ENCODE peak calls at places on chromosomes 6 and 20, in six cellular contexts. One of them, this sample, is unnamed. For H3K9me3, H3K4me1 and H3K27me3, the result is how much of the 10 kb centered on the place peaks cover.

GRCh38 chr6:22596011-22596410 is 26.6 kb downstream of the HDGFL1 start:
- DNase-seq in pancreas: no peak
- DNase-seq in tibial nerve: no peak
- DNase-seq in cardiac muscle cell: no peak
- DNase-seq in ovary: no peak
- DNase-seq in PC-3: peak
- DNase-seq in this sample: no peak

GRCh38 chr6:90175627-90176538 is 120.8 kb downstream of the BACH2 start:
- DNase-seq in pancreas: no peak
- DNase-seq in PC-3: no peak
- DNase-seq in ovary: no peak
- DNase-seq in tibial nerve: no peak
- DNase-seq in cardiac muscle cell: no peak
- DNase-seq in this sample: no peak

GRCh38 chr20:60899320-60899719 is 352.7 kb upstream of the CDH4 start:
- DNase-seq in cardiac muscle cell: no peak
- DNase-seq in ovary: no peak
- DNase-seq in PC-3: no peak
- DNase-seq in pancreas: no peak
- DNase-seq in tibial nerve: no peak
- DNase-seq in this sample: no peak

GRCh38 chr6:141164042-141164748 is 968.5 kb upstream of the GJE1 start:
- DNase-seq in PC-3: peak
- DNase-seq in tibial nerve: no peak
- DNase-seq in cardiac muscle cell: peak
- DNase-seq in pancreas: no peak
- DNase-seq in ovary: no peak
- DNase-seq in this sample: peak

GRCh38 chr6:104973404-104973803 is 16.5 kb downstream of the LIN28B start:
- DNase-seq in pancreas: no peak
- DNase-seq in cardiac muscle cell: no peak
- DNase-seq in tibial nerve: no peak
- DNase-seq in PC-3: no peak
- DNase-seq in ovary: no peak
- DNase-seq in this sample: no peak

GRCh38 chr6:52483671-52484003 is 63.5 kb downstream of the EFHC1 start:
- DNase-seq in PC-3: no peak
- DNase-seq in pancreas: no peak
- DNase-seq in tibial nerve: no peak
- DNase-seq in ovary: no peak
- DNase-seq in cardiac muscle cell: no peak
- DNase-seq in this sample: no peak

GRCh38 chr6:141463237-141463977 is 669.3 kb upstream of the GJE1 start:
- DNase-seq in ovary: no peak
- DNase-seq in pancreas: no peak
- DNase-seq in tibial nerve: no peak
- DNase-seq in PC-3: peak
- DNase-seq in cardiac muscle cell: peak
- DNase-seq in this sample: no peak

GRCh38 chr6:72911463-72912153 is 289.7 kb downstream of the KCNQ5 start:
- DNase-seq in PC-3: peak
- DNase-seq in tibial nerve: no peak
- DNase-seq in ovary: no peak
- DNase-seq in pancreas: no peak
- DNase-seq in cardiac muscle cell: peak
- DNase-seq in this sample: no peak

GRCh38 chr6:24231578-24231977 is 105.6 kb downstream of the NRSN1 start:
- DNase-seq in cardiac muscle cell: no peak
- DNase-seq in pancreas: no peak
- DNase-seq in tibial nerve: no peak
- DNase-seq in ovary: no peak
- DNase-seq in PC-3: no peak
- DNase-seq in this sample: no peak

GRCh38 chr6:5006182-5006581 is 2.3 kb upstream of the RPP40 start:
- DNase-seq in PC-3: no peak
- DNase-seq in cardiac muscle cell: peak
- DNase-seq in pancreas: no peak
- DNase-seq in ovary: no peak
- DNase-seq in tibial nerve: no peak
- DNase-seq in this sample: no peak

GRCh38 chr20:11261533-11262000 is 587.8 kb upstream of the JAG1 start:
- DNase-seq in pancreas: no peak
- DNase-seq in ovary: no peak
- DNase-seq in cardiac muscle cell: peak
- DNase-seq in tibial nerve: no peak
- DNase-seq in PC-3: peak
- DNase-seq in this sample: no peak

GRCh38 chr6:44047801-44048200 is 79.5 kb downstream of the MRPL14 start:
- DNase-seq in tibial nerve: no peak
- DNase-seq in PC-3: no peak
- DNase-seq in ovary: no peak
- DNase-seq in cardiac muscle cell: no peak
- DNase-seq in pancreas: no peak
- DNase-seq in this sample: no peak

GRCh38 chr6:91083226-91083625 is 496.4 kb upstream of the MAP3K7 start:
- DNase-seq in cardiac muscle cell: peak
- DNase-seq in PC-3: no peak
- DNase-seq in tibial nerve: no peak
- DNase-seq in pancreas: no peak
- DNase-seq in ovary: no peak
- DNase-seq in this sample: no peak

GRCh38 chr6:168060521-168060931 is 18.5 kb downstream of the FRMD1 start:
- DNase-seq in PC-3: peak
- DNase-seq in pancreas: peak
- DNase-seq in ovary: peak
- DNase-seq in tibial nerve: no peak
- DNase-seq in cardiac muscle cell: peak
- DNase-seq in this sample: peak

GRCh38 chr6:131383421-131384411 is 189.3 kb upstream of the ARG1 start:
- DNase-seq in ovary: no peak
- DNase-seq in pancreas: no peak
- DNase-seq in cardiac muscle cell: no peak
- DNase-seq in tibial nerve: peak
- DNase-seq in PC-3: no peak
- DNase-seq in this sample: peak

GRCh38 chr6:149169761-149170359 is 147.7 kb upstream of the TAB2 start:
- DNase-seq in pancreas: no peak
- DNase-seq in ovary: peak
- DNase-seq in cardiac muscle cell: no peak
- DNase-seq in PC-3: peak
- DNase-seq in tibial nerve: no peak
- DNase-seq in this sample: no peak

GRCh38 chr6:54282186-54282585 is 26.1 kb upstream of the TINAG start:
- DNase-seq in cardiac muscle cell: peak
- DNase-seq in tibial nerve: no peak
- DNase-seq in pancreas: no peak
- DNase-seq in ovary: no peak
- DNase-seq in PC-3: peak
- DNase-seq in this sample: no peak

GRCh38 chr6:37516920-37517405 is 17.3 kb upstream of the CCDC167 start:
- DNase-seq in cardiac muscle cell: no peak
- DNase-seq in pancreas: no peak
- DNase-seq in tibial nerve: no peak
- DNase-seq in PC-3: no peak
- DNase-seq in ovary: no peak
- DNase-seq in this sample: no peak

GRCh38 chr6:147177286-147177685 is 26.9 kb upstream of the STXBP5 start:
- DNase-seq in pancreas: no peak
- DNase-seq in cardiac muscle cell: no peak
- DNase-seq in tibial nerve: no peak
- DNase-seq in ovary: no peak
- DNase-seq in PC-3: no peak
- DNase-seq in this sample: no peak

GRCh38 chr6:136823128-136823660 is 802 bp downstream of the PEX7 start:
- DNase-seq in PC-3: no peak
- DNase-seq in pancreas: no peak
- DNase-seq in cardiac muscle cell: no peak
- DNase-seq in tibial nerve: no peak
- DNase-seq in ovary: peak
- DNase-seq in this sample: no peak

GRCh38 chr20:41299899-41300298 is 17.6 kb downstream of the ZHX3 start:
- DNase-seq in pancreas: no peak
- DNase-seq in PC-3: no peak
- DNase-seq in tibial nerve: no peak
- DNase-seq in ovary: no peak
- DNase-seq in cardiac muscle cell: no peak
- DNase-seq in this sample: no peak

GRCh38 chr6:89999154-89999553 is 104.9 kb downstream of the GJA10 start:
- DNase-seq in pancreas: peak
- DNase-seq in ovary: peak
- DNase-seq in PC-3: no peak
- DNase-seq in tibial nerve: no peak
- DNase-seq in cardiac muscle cell: peak
- DNase-seq in this sample: peak

GRCh38 chr20:1935696-1936366 is 40.6 kb downstream of the SIRPA start:
- DNase-seq in tibial nerve: no peak
- DNase-seq in cardiac muscle cell: peak
- DNase-seq in PC-3: no peak
- DNase-seq in ovary: peak
- DNase-seq in pancreas: peak
- DNase-seq in this sample: peak

GRCh38 chr6:4666886-4667513 is 109.2 kb upstream of the CDYL start:
- DNase-seq in pancreas: no peak
- DNase-seq in cardiac muscle cell: no peak
- DNase-seq in ovary: no peak
- DNase-seq in PC-3: no peak
- DNase-seq in tibial nerve: no peak
- DNase-seq in this sample: no peak

GRCh38 chr6:144928847-144929246 is 643.7 kb downstream of the UTRN start:
- DNase-seq in pancreas: no peak
- DNase-seq in PC-3: no peak
- DNase-seq in cardiac muscle cell: no peak
- DNase-seq in tibial nerve: no peak
- DNase-seq in ovary: no peak
- DNase-seq in this sample: no peak

GRCh38 chr20:16573011-16573965 is at the start of gene KIF16B:
- DNase-seq in PC-3: peak
- DNase-seq in cardiac muscle cell: peak
- DNase-seq in pancreas: peak
- DNase-seq in tibial nerve: peak
- DNase-seq in ovary: peak
- DNase-seq in this sample: peak

GRCh38 chr20:50399003-50399916 is 110.9 kb upstream of the PTPN1 start:
- DNase-seq in ovary: peak
- DNase-seq in tibial nerve: no peak
- DNase-seq in PC-3: no peak
- DNase-seq in pancreas: no peak
- DNase-seq in cardiac muscle cell: no peak
- DNase-seq in this sample: peak

GRCh38 chr6:13044390-13044789 is 283.9 kb downstream of the TBC1D7 start:
- DNase-seq in tibial nerve: no peak
- DNase-seq in PC-3: no peak
- DNase-seq in cardiac muscle cell: peak
- DNase-seq in pancreas: peak
- DNase-seq in ovary: no peak
- DNase-seq in this sample: no peak

GRCh38 chr6:74671558-74672025 is 534.3 kb downstream of the COL12A1 start:
- DNase-seq in ovary: no peak
- DNase-seq in tibial nerve: no peak
- DNase-seq in cardiac muscle cell: peak
- DNase-seq in pancreas: no peak
- DNase-seq in PC-3: peak
- DNase-seq in this sample: no peak

GRCh38 chr6:42276008-42276890 is 58.6 kb upstream of the MRPS10 start:
- DNase-seq in PC-3: no peak
- DNase-seq in cardiac muscle cell: peak
- DNase-seq in tibial nerve: no peak
- DNase-seq in ovary: peak
- DNase-seq in pancreas: no peak
- DNase-seq in this sample: peak

GRCh38 chr6:34748757-34749156 is 8.5 kb upstream of the SNRPC start:
- DNase-seq in PC-3: no peak
- DNase-seq in cardiac muscle cell: no peak
- DNase-seq in ovary: no peak
- DNase-seq in tibial nerve: no peak
- DNase-seq in pancreas: no peak
- DNase-seq in this sample: no peak

GRCh38 chr6:2866183-2866846 is 24.7 kb upstream of the SERPINB1 start:
- DNase-seq in pancreas: no peak
- DNase-seq in cardiac muscle cell: no peak
- DNase-seq in ovary: no peak
- DNase-seq in tibial nerve: no peak
- DNase-seq in PC-3: no peak
- DNase-seq in this sample: no peak
- H3K9me3 ChIP-seq in pancreas: under half
- H3K9me3 ChIP-seq in cardiac muscle cell: under half
- H3K9me3 ChIP-seq in ovary: under half
- H3K9me3 ChIP-seq in tibial nerve: under half
- H3K9me3 ChIP-seq in PC-3: under half
- H3K9me3 ChIP-seq in this sample: under half

DNA sequence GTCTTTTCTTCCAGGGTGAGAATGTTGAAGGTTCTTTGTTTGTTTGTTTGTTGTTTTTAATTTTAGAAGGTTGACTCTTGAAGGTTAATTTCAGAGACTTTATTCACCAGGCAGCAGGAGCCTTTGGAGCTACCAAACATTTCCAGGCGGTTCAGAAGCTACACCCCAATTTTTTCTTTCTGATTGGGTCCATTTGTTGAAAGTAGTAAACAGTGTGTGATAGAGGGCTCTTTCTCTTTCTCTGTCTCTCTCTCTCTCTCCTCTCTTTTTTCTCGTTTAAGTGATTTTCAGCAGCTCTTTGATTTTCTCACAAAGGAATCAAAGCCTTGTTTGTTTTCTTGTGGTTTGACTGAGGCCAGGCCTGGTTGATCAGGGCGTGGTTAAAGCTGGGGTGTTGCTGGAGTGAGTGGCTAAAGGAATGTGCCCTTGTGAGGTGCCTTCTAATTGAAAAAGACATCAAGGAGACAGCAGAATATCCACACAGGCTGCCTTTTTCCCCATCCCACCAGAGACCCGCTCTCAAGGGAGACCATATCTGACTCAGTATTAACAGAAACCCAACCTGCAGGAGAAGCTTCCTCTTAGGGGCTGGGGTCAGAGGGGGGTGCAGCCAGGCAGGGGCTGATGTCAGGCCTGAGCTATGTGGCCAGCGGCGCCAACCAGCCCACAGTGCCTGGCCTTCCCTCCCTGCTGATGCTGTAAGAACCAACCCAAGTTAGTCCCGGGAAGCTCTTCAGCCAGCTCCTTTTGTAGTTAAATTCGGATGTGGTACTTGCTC is 40.4 kb upstream of the NAA20 start:
- DNase-seq in ovary: peak
- DNase-seq in PC-3: peak
- DNase-seq in cardiac muscle cell: peak
- DNase-seq in pancreas: peak
- DNase-seq in tibial nerve: no peak
- DNase-seq in this sample: peak
- H3K4me1 ChIP-seq in ovary: under half
- H3K4me1 ChIP-seq in PC-3: half or more
- H3K4me1 ChIP-seq in cardiac muscle cell: under half
- H3K4me1 ChIP-seq in pancreas: under half
- H3K4me1 ChIP-seq in tibial nerve: under half
- H3K4me1 ChIP-seq in this sample: under half

GRCh38 chr6:76852776-76853175 is 610.5 kb downstream of the HTR1B start:
- DNase-seq in tibial nerve: no peak
- DNase-seq in PC-3: peak
- DNase-seq in pancreas: no peak
- DNase-seq in cardiac muscle cell: peak
- DNase-seq in ovary: no peak
- DNase-seq in this sample: no peak
- H3K27me3 ChIP-seq in tibial nerve: under half
- H3K27me3 ChIP-seq in PC-3: under half
- H3K27me3 ChIP-seq in pancreas: under half
- H3K27me3 ChIP-seq in cardiac muscle cell: under half
- H3K27me3 ChIP-seq in ovary: under half
- H3K27me3 ChIP-seq in this sample: under half

GRCh38 chr20:31239139-31239538 is 18.3 kb upstream of the DEFB115 start:
- DNase-seq in tibial nerve: no peak
- DNase-seq in PC-3: no peak
- DNase-seq in pancreas: no peak
- DNase-seq in cardiac muscle cell: no peak
- DNase-seq in ovary: no peak
- DNase-seq in this sample: no peak
- H3K9me3 ChIP-seq in tibial nerve: under half
- H3K9me3 ChIP-seq in PC-3: half or more
- H3K9me3 ChIP-seq in pancreas: under half
- H3K9me3 ChIP-seq in cardiac muscle cell: under half
- H3K9me3 ChIP-seq in ovary: under half
- H3K9me3 ChIP-seq in this sample: under half